ENCODE peak calls at places on chromosome 19, in nine cellular contexts. D, K, N, T, I, A, S, J and U are unnamed samples.
A peak's percentile ranks its signal among the peaks of the same experiment; 100 is the strongest.

GRCh38 chr19:8831832-8832131 is 322 bp downstream of the ZNF558 start:
- DNase-seq in S (no peak), D (no peak), T (no peak), J (no peak), I (no peak), A (no peak), N (no peak), K (peak; percentile 26), U (no peak)

GRCh38 chr19:29171525-29171924 is 41.4 kb downstream of the UQCRFS1 start:
- DNase-seq in J (no peak), I (no peak), N (no peak), A (no peak), S (no peak), K (no peak), T (no peak), D (no peak), U (no peak)

GRCh38 chr19:1668339-1669123 is 16.1 kb upstream of the TCF3 start:
- DNase-seq in J (no peak), I (no peak), D (no peak), A (no peak), K (no peak), N (no peak), S (no peak), T (no peak), U (no peak)

GRCh38 chr19:10390652-10391286 is 10.4 kb upstream of the TYK2 start:
- DNase-seq in J (peak; percentile 38), K (peak; percentile 27), D (no peak), S (peak; percentile 26), N (no peak), A (peak; percentile 93), T (peak; percentile 87), I (peak; percentile 71), U (peak; percentile 73)

GRCh38 chr19:52115526-52116053 is 20.0 kb upstream of the ZNF841 start:
- DNase-seq in A (no peak), J (no peak), I (no peak), D (no peak), N (no peak), K (no peak), T (no peak), S (no peak), U (no peak)

GRCh38 chr19:35290381-35291135 is 1.4 kb upstream of the MAG start:
- DNase-seq in D (no peak), A (no peak), S (no peak), J (no peak), N (no peak), K (no peak), T (no peak), I (no peak), U (no peak)

GRCh38 chr19:57110592-57111328 is 9.0 kb upstream of the USP29 start:
- DNase-seq in I (no peak), T (no peak), N (no peak), A (no peak), K (no peak), D (no peak), S (no peak), J (no peak), U (no peak)

GRCh38 chr19:47152632-47153031 is 22.0 kb downstream of the SAE1 start:
- DNase-seq in S (no peak), K (no peak), A (no peak), N (no peak), J (no peak), D (no peak), T (no peak), I (no peak), U (no peak)

GRCh38 chr19:10037809-10038208 is 24.5 kb downstream of the RDH8 start:
- DNase-seq in T (no peak), J (no peak), I (no peak), K (no peak), S (no peak), N (no peak), A (no peak), D (no peak), U (no peak)

GRCh38 chr19:15557223-15557622 is 48.9 kb downstream of the CYP4F22 start:
- DNase-seq in S (no peak), K (no peak), I (no peak), A (no peak), T (no peak), N (no peak), D (no peak), J (no peak), U (no peak)

GRCh38 chr19:49150106-49150943 is 4.9 kb downstream of the HRC start:
- DNase-seq in J (peak; percentile 68), S (no peak), A (peak; percentile 96), T (peak; percentile 83), N (no peak), I (no peak), K (peak; percentile 63), D (peak; percentile 95), U (peak; percentile 48)

GRCh38 chr19:49502866-49503581 is 6.8 kb downstream of the RPS11 start:
- DNase-seq in T (no peak), J (peak; percentile 12), K (peak; percentile 51), S (no peak), D (no peak), I (peak; percentile 54), A (no peak), N (no peak), U (no peak)

GRCh38 chr19:39310558-39311311 is 9.9 kb downstream of the LRFN1 start:
- DNase-seq in K (no peak), D (no peak), S (no peak), J (no peak), A (no peak), T (peak; percentile 46), I (no peak), N (no peak), U (no peak)

GRCh38 chr19:52343548-52343947 is 7.5 kb downstream of the ZNF610 start:
- DNase-seq in T (peak; percentile 83), A (no peak), I (peak; percentile 25), K (no peak), J (peak; percentile 17), N (no peak), S (no peak), D (no peak), U (peak; percentile 64)

GRCh38 chr19:49890349-49891311 is 6.1 kb downstream of the IL4I1 start:
- DNase-seq in I (no peak), J (no peak), N (no peak), K (no peak), D (peak; percentile 91), A (no peak), S (peak; percentile 47), T (peak; percentile 85), U (peak; percentile 35)

GRCh38 chr19:49362926-49363264 is 679 bp upstream of the TEAD2 start:
- DNase-seq in A (no peak), T (peak; percentile 24), N (no peak), K (no peak), I (no peak), J (no peak), D (no peak), S (no peak), U (no peak)